ENCODE peak calls at places on chromosomes 2 and 18, in seven cellular contexts. F is LoVo; C is activated CD8-positive, alpha-beta T cell treated with anti-CD3 and anti-CD28 coated beads, Interleukin-2, amount 10 ng/mL, durations not matched to agents 7 days and 5 days; D is activated T-cell treated with anti-CD3 and anti-CD28 coated beads for 1 hour; Q is AG10803; L is brain pericyte; H is HEK293T. W is an unnamed sample.

GRCh38 chr2:234556848-234557573 is 60.1 kb upstream of the ARL4C start:
- DNase-seq in F (no peak), C (no peak), D (no peak), Q (peak; percentile 24), L (no peak), H (no peak), W (no peak)

GRCh38 chr2:70716951-70717350 is 51.0 kb downstream of the ADD2 start:
- DNase-seq in F (no peak), C (no peak), D (no peak), Q (no peak), L (no peak), H (no peak), W (no peak)

GRCh38 chr2:229275506-229275905 is 4.4 kb upstream of the PID1 start:
- DNase-seq in F (no peak), C (no peak), D (no peak), Q (peak; percentile 56), L (no peak), H (no peak), W (peak; percentile 72)

GRCh38 chr2:42880738-42881525 is 88.5 kb upstream of the HAAO start:
- DNase-seq in F (no peak), C (no peak), D (no peak), Q (no peak), L (no peak), H (no peak), W (no peak)

GRCh38 chr2:226580403-226580802 is 219.2 kb downstream of the IRS1 start:
- DNase-seq in F (no peak), C (no peak), D (no peak), Q (no peak), L (no peak), H (no peak), W (no peak)

GRCh38 chr2:41151746-41152145 is 699.9 kb upstream of the SLC8A1 start:
- DNase-seq in F (no peak), C (no peak), D (no peak), Q (no peak), L (no peak), H (no peak), W (no peak)

GRCh38 chr2:27356056-27356381 is 545 bp downstream of the GTF3C2 start:
- DNase-seq in F (peak; percentile 78), C (no peak), D (peak; percentile 28), Q (peak; percentile 42), L (no peak), H (peak; percentile 46), W (peak; percentile 60)

GRCh38 chr18:50315100-50315871 is 27.8 kb upstream of the CXXC1 start:
- DNase-seq in F (no peak), C (no peak), D (no peak), Q (no peak), L (no peak), H (no peak), W (no peak)

GRCh38 chr2:156908825-156909224 is 348.7 kb upstream of the GALNT5 start:
- DNase-seq in F (no peak), C (no peak), D (no peak), Q (peak; percentile 75), L (no peak), H (no peak), W (peak; percentile 69)

GRCh38 chr2:236782938-236783337 is 213.3 kb downstream of the ACKR3 start:
- DNase-seq in F (no peak), C (no peak), D (no peak), Q (peak; percentile 64), L (no peak), H (no peak), W (no peak)

W was measured in myocyte.